ENCODE peak calls at places on chromosomes 4 and X, in four cellular contexts. One of them, this sample, is unnamed.

GRCh38 chr4:17614416-17615299 is at the start of gene MED28:
- DNase-seq in H1: peak
- DNase-seq in stomach: peak
- DNase-seq in HCT116: peak
- DNase-seq in this sample: peak

GRCh38 chr4:66000500-66001117 is 330.3 kb upstream of the EPHA5 start:
- DNase-seq in H1: no peak
- DNase-seq in stomach: no peak
- DNase-seq in HCT116: no peak
- DNase-seq in this sample: no peak

GRCh38 chr4:14241574-14241973 is 614.0 kb upstream of the BOD1L1 start:
- DNase-seq in stomach: no peak
- DNase-seq in H1: no peak
- DNase-seq in HCT116: no peak
- DNase-seq in this sample: no peak

GRCh38 chr4:53459548-53459947 is 82.1 kb downstream of the FIP1L1 start:
- DNase-seq in H1: no peak
- DNase-seq in stomach: no peak
- DNase-seq in HCT116: no peak
- DNase-seq in this sample: no peak

GRCh38 chrX:9253211-9253610 is 211.6 kb upstream of the TBL1X start:
- DNase-seq in HCT116: no peak
- DNase-seq in H1: no peak
- DNase-seq in stomach: no peak
- DNase-seq in this sample: no peak

GRCh38 chr4:18695733-18696527 is 674.4 kb upstream of the LCORL start:
- DNase-seq in H1: no peak
- DNase-seq in HCT116: no peak
- DNase-seq in stomach: no peak
- DNase-seq in this sample: no peak

GRCh38 chr4:88592600-88593448 is 544 bp downstream of the HERC3 start:
- DNase-seq in stomach: peak
- DNase-seq in H1: peak
- DNase-seq in HCT116: peak
- DNase-seq in this sample: peak

GRCh38 chr4:181688416-181688815 is 554.8 kb upstream of the TENM3 start:
- DNase-seq in H1: no peak
- DNase-seq in stomach: no peak
- DNase-seq in HCT116: no peak
- DNase-seq in this sample: no peak

GRCh38 chr4:181821039-181822004 is 421.9 kb upstream of the TENM3 start:
- DNase-seq in HCT116: no peak
- DNase-seq in H1: no peak
- DNase-seq in stomach: no peak
- DNase-seq in this sample: no peak

GRCh38 chr4:151774324-151774723 is 13.5 kb upstream of the GATB start:
- DNase-seq in stomach: no peak
- DNase-seq in HCT116: no peak
- DNase-seq in H1: no peak
- DNase-seq in this sample: no peak

GRCh38 chr4:6332042-6332668 is 62.5 kb downstream of the WFS1 start:
- DNase-seq in H1: peak
- DNase-seq in stomach: peak
- DNase-seq in HCT116: no peak
- DNase-seq in this sample: no peak

GRCh38 chr4:89737888-89738287 is 99.1 kb downstream of the SNCA start:
- DNase-seq in H1: no peak
- DNase-seq in HCT116: no peak
- DNase-seq in stomach: no peak
- DNase-seq in this sample: no peak

GRCh38 chr4:87232241-87232640 is 11.8 kb upstream of the KLHL8 start:
- DNase-seq in H1: no peak
- DNase-seq in stomach: no peak
- DNase-seq in HCT116: no peak
- DNase-seq in this sample: no peak

GRCh38 chr4:44132526-44132925 is 316.1 kb downstream of the KCTD8 start:
- DNase-seq in H1: no peak
- DNase-seq in stomach: no peak
- DNase-seq in HCT116: no peak
- DNase-seq in this sample: no peak

GRCh38 chrX:154486052-154486395 is 391 bp downstream of the UBL4A start:
- DNase-seq in HCT116: no peak
- DNase-seq in H1: peak
- DNase-seq in stomach: peak
- DNase-seq in this sample: no peak

GRCh38 chrX:93874554-93874953 is 200.5 kb downstream of the FAM133A start:
- DNase-seq in stomach: no peak
- DNase-seq in H1: peak
- DNase-seq in HCT116: no peak
- DNase-seq in this sample: no peak

GRCh38 chrX:104084534-104085277 is 8.7 kb upstream of the TMSB15C start:
- DNase-seq in stomach: no peak
- DNase-seq in H1: no peak
- DNase-seq in HCT116: no peak
- DNase-seq in this sample: no peak

GRCh38 chrX:51955200-51955599 is 61.8 kb downstream of the MAGED1 start:
- DNase-seq in HCT116: no peak
- DNase-seq in stomach: no peak
- DNase-seq in H1: no peak
- DNase-seq in this sample: no peak

GRCh38 chr4:153651041-153651960 is 32.8 kb upstream of the TLR2 start:
- DNase-seq in H1: no peak
- DNase-seq in HCT116: no peak
- DNase-seq in stomach: no peak
- DNase-seq in this sample: no peak

GRCh38 chr4:107034091-107034698 is 1.9 kb downstream of the DKK2 start:
- DNase-seq in HCT116: no peak
- DNase-seq in stomach: no peak
- DNase-seq in H1: peak
- DNase-seq in this sample: peak

GRCh38 chr4:167966161-167966560 is 126.2 kb upstream of the ANXA10 start:
- DNase-seq in HCT116: no peak
- DNase-seq in stomach: no peak
- DNase-seq in H1: no peak
- DNase-seq in this sample: no peak

GRCh38 chr4:5750052-5750950 is 39.3 kb downstream of the EVC start:
- DNase-seq in H1: peak
- DNase-seq in HCT116: no peak
- DNase-seq in stomach: no peak
- DNase-seq in this sample: no peak

GRCh38 chrX:104618106-104618895 is 52.3 kb downstream of the IL1RAPL2 start:
- DNase-seq in stomach: no peak
- DNase-seq in HCT116: no peak
- DNase-seq in H1: no peak
- DNase-seq in this sample: no peak

GRCh38 chrX:107718156-107718621 is 57.4 kb downstream of the TSC22D3 start:
- DNase-seq in stomach: peak
- DNase-seq in HCT116: peak
- DNase-seq in H1: peak
- DNase-seq in this sample: peak

GRCh38 chrX:27998666-27999065 is 17.4 kb upstream of the DCAF8L1 start:
- DNase-seq in HCT116: no peak
- DNase-seq in stomach: no peak
- DNase-seq in H1: no peak
- DNase-seq in this sample: no peak

GRCh38 chr4:135732448-135732847 is 1530.9 kb upstream of the PABPC4L start:
- DNase-seq in HCT116: no peak
- DNase-seq in H1: no peak
- DNase-seq in stomach: no peak
- DNase-seq in this sample: no peak

GRCh38 chr4:176320340-176320975 is 692 bp downstream of the SPCS3 start:
- DNase-seq in stomach: peak
- DNase-seq in H1: peak
- DNase-seq in HCT116: peak
- DNase-seq in this sample: peak
- TF ChIP-seq POLR2AphosphoS5 in stomach: peak
- TF ChIP-seq POLR2AphosphoS5 in H1: no peak
- TF ChIP-seq POLR2AphosphoS5 in HCT116: peak
- TF ChIP-seq POLR2AphosphoS5 in this sample: no peak

DNA sequence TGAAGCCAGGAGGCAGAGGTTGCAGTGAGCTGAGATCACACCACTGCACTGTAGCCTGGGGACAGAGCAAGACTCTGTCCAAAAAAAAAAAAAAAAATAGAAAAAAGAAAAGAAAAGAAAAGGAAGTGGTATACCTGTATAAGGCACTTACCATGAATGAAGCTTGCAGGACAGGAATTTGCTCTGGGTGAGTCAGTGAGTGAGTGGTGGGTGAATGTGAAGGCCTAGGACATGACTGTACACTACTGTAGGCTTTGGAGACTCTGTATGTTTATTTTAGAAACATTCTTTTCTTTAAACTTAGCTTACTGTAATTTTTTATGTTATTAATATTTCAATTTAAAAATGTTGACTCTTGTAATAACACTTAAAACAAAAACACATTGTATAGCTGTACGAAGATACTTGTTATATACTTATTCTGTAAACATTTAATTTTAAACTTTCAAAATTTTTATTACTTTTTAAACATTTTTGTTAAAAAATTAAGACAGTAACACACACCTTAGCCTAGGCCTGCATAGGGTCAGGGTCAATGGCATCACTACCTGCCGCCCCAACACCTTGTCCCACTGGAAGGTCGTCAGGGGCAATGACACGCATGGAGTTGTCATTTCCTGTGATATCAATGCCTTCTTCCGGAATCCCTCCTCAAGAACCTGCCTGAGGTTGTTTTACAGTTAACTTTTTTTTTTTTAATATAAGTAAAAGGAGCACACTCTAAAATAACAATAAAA is 78.7 kb downstream of the CLNK start:
- DNase-seq in HCT116: no peak
- DNase-seq in stomach: no peak
- DNase-seq in H1: no peak
- DNase-seq in this sample: no peak
- TF ChIP-seq POLR2AphosphoS5 in HCT116: no peak
- TF ChIP-seq POLR2AphosphoS5 in stomach: no peak
- TF ChIP-seq POLR2AphosphoS5 in H1: no peak
- TF ChIP-seq POLR2AphosphoS5 in this sample: no peak

DNA sequence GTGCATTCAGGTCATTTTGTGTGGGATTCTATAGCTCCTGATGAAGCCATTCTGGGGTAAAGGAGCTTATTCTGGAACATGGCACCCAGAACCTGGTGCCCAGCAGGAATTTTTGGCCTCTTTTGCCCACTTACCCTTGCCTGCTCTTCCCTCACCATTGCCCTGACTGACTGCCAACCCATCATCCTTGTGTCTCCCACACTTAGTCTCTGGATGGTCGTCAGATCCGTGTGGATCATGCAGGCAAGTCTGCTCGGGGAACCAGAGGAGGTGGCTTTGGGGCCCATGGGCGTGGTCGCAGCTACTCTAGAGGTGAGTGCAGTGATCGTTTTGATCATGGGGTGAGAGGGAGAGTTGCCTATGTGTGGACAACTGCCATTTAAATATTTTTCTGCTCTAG is 1.8 kb downstream of the RBM3 start:
- DNase-seq in stomach: no peak
- DNase-seq in H1: no peak
- DNase-seq in HCT116: no peak
- DNase-seq in this sample: no peak
- TF ChIP-seq POLR2AphosphoS5 in stomach: no peak
- TF ChIP-seq POLR2AphosphoS5 in H1: peak
- TF ChIP-seq POLR2AphosphoS5 in HCT116: no peak
- TF ChIP-seq POLR2AphosphoS5 in this sample: no peak

GRCh38 chr4:41539711-41540110 is 1.8 kb downstream of the LIMCH1 start:
- DNase-seq in stomach: no peak
- DNase-seq in H1: no peak
- DNase-seq in HCT116: no peak
- DNase-seq in this sample: no peak

GRCh38 chr4:41538887-41539498 is 1.0 kb downstream of the LIMCH1 start:
- DNase-seq in HCT116: no peak
- DNase-seq in H1: no peak
- DNase-seq in stomach: no peak
- DNase-seq in this sample: peak

GRCh38 chr4:41537267-41537890 is 578 bp upstream of the LIMCH1 start:
- DNase-seq in stomach: no peak
- DNase-seq in HCT116: no peak
- DNase-seq in H1: no peak
- DNase-seq in this sample: no peak

GRCh38 chr4:41535911-41536361 is 2.0 kb upstream of the LIMCH1 start:
- DNase-seq in stomach: no peak
- DNase-seq in HCT116: no peak
- DNase-seq in H1: no peak
- DNase-seq in this sample: no peak

GRCh38 chr4:41538017-41538733 is at the start of gene LIMCH1:
- DNase-seq in stomach: no peak
- DNase-seq in H1: peak
- DNase-seq in HCT116: no peak
- DNase-seq in this sample: peak
- TF ChIP-seq POLR2AphosphoS5 in stomach: no peak
- TF ChIP-seq POLR2AphosphoS5 in H1: no peak
- TF ChIP-seq POLR2AphosphoS5 in HCT116: no peak
- TF ChIP-seq POLR2AphosphoS5 in this sample: peak

GRCh38 chr4:115229873-115230272 is 116.5 kb upstream of the NDST4 start:
- DNase-seq in stomach: no peak
- DNase-seq in HCT116: no peak
- DNase-seq in H1: no peak
- DNase-seq in this sample: no peak

GRCh38 chr4:115234405-115235093 is 121.1 kb upstream of the NDST4 start:
- DNase-seq in H1: no peak
- DNase-seq in HCT116: peak
- DNase-seq in stomach: no peak
- DNase-seq in this sample: no peak

GRCh38 chr4:115228851-115229250 is 115.4 kb upstream of the NDST4 start:
- DNase-seq in H1: no peak
- DNase-seq in HCT116: no peak
- DNase-seq in stomach: no peak
- DNase-seq in this sample: no peak

DNA sequence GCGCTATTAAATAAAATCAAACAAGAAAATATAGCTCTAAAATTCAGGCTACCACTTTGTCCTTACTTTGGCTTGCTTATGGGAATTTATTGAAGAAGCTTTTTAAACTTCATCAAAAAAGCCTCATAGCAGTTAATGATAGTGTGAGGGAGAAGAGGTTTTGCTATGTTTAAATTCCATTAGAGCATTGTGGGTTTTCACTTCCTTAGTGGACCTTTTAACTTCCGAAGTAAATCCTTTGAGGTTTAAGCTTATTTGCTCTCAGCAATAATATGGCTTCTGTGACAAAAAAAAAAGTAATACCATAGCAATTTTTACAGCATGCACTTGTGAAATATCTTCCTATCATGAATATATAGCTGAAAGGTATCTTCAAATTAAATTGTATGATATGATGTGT is 120.2 kb upstream of the NDST4 start:
- DNase-seq in stomach: no peak
- DNase-seq in HCT116: no peak
- DNase-seq in H1: no peak
- DNase-seq in this sample: no peak
- TF ChIP-seq POLR2AphosphoS5 in stomach: no peak
- TF ChIP-seq POLR2AphosphoS5 in HCT116: no peak
- TF ChIP-seq POLR2AphosphoS5 in H1: no peak
- TF ChIP-seq POLR2AphosphoS5 in this sample: no peak

DNA sequence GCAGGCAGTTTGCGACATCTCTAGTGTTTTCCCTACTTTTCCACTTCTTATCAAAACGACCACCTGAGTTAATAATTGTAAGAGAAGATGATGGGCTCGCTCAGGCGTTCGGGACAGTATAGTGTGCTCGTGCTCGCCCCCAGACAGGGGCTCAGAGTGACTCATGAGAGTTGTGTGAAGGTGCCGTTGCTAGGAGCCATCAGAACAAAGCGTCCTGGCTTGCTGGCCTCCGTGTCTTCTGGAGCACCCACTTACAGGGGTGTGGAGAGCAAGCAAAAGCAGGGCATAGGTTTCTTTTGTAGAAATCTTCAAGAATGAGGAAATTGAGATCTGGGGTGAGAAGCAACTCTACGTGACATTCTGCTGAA is 73.0 kb upstream of the ADGRG2 start:
- DNase-seq in H1: no peak
- DNase-seq in stomach: no peak
- DNase-seq in HCT116: no peak
- DNase-seq in this sample: no peak
- TF ChIP-seq POLR2AphosphoS5 in H1: no peak
- TF ChIP-seq POLR2AphosphoS5 in stomach: no peak
- TF ChIP-seq POLR2AphosphoS5 in HCT116: no peak
- TF ChIP-seq POLR2AphosphoS5 in this sample: no peak

This sample was measured in prostate gland.